ENCODE peak calls at places on chromosomes 3 and 15, in nine cellular contexts. E is CD4-positive, CD25-positive, alpha-beta regulatory T cell; L is IMR-90; P is HepG2; I is A673; Q is neuronal stem cell; N is uterus; Z is kidney epithelial cell; H is fibroblast of lung. M is an unnamed sample.

GRCh38 chr15:85615930-85616329 is 178.8 kb downstream of the KLHL25 start:
- DNase-seq in H (peak; percentile 50), L (peak; percentile 52), P (peak; percentile 43), Z (no peak), N (no peak), Q (no peak), E (no peak), I (peak; percentile 63), M (no peak)

GRCh38 chr15:84828433-84828908 is 11.3 kb downstream of the ALPK3 start:
- DNase-seq in H (no peak), E (no peak), P (no peak), Q (no peak), N (peak; percentile 40), L (no peak), Z (no peak), I (no peak), M (no peak)

GRCh38 chr3:102235679-102236078 is 199.1 kb upstream of the ZPLD1 start:
- DNase-seq in P (peak; percentile 11), Q (no peak), Z (no peak), E (peak; percentile 6), I (peak; percentile 33), N (no peak), L (peak; percentile 27), H (no peak), M (no peak)

GRCh38 chr15:64019764-64020163 is 26.5 kb downstream of the DAPK2 start:
- DNase-seq in I (no peak), P (peak; percentile 64), L (no peak), E (no peak), N (no peak), Z (no peak), H (peak; percentile 20), Q (no peak), M (no peak)

GRCh38 chr15:38563723-38564519 is 693 bp downstream of the RASGRP1 start:
- DNase-seq in H (peak; percentile 37), Z (no peak), Q (peak; percentile 57), L (peak; percentile 35), I (peak; percentile 48), P (no peak), E (peak; percentile 78), N (peak; percentile 52), M (no peak)

GRCh38 chr3:14587733-14588360 is 47.7 kb upstream of the GRIP2 start:
- DNase-seq in P (peak; percentile 55), Q (no peak), H (peak; percentile 26), I (no peak), Z (no peak), E (no peak), N (no peak), L (peak; percentile 58), M (no peak)

GRCh38 chr15:51390239-51390931 is 48.9 kb downstream of the GLDN start:
- DNase-seq in I (no peak), Z (no peak), E (no peak), L (no peak), Q (no peak), H (no peak), N (no peak), P (no peak), M (no peak)

GRCh38 chr3:51620543-51620942 is 50.5 kb upstream of the TEX264 start:
- DNase-seq in I (no peak), E (no peak), H (peak; percentile 62), N (no peak), Z (no peak), Q (no peak), P (peak; percentile 25), L (peak; percentile 83), M (no peak)

GRCh38 chr3:197796087-197796486 is 5.0 kb downstream of the LRCH3 start:
- DNase-seq in N (no peak), E (no peak), H (no peak), L (no peak), Z (no peak), I (no peak), Q (no peak), P (no peak), M (no peak)

GRCh38 chr3:197800379-197800778 is 9.3 kb downstream of the LRCH3 start:
- DNase-seq in N (no peak), P (no peak), E (no peak), H (peak; percentile 50), I (no peak), Z (no peak), L (peak; percentile 80), Q (no peak), M (no peak)

GRCh38 chr3:197798863-197799262 is 7.8 kb downstream of the LRCH3 start:
- DNase-seq in E (no peak), Z (no peak), H (no peak), L (no peak), P (no peak), N (no peak), Q (no peak), I (no peak), M (no peak)

GRCh38 chr3:197802505-197803459 is 11.7 kb downstream of the LRCH3 start:
- DNase-seq in E (no peak), P (no peak), Z (no peak), H (no peak), I (peak; percentile 30), N (no peak), L (no peak), Q (no peak), M (no peak)

DNA sequence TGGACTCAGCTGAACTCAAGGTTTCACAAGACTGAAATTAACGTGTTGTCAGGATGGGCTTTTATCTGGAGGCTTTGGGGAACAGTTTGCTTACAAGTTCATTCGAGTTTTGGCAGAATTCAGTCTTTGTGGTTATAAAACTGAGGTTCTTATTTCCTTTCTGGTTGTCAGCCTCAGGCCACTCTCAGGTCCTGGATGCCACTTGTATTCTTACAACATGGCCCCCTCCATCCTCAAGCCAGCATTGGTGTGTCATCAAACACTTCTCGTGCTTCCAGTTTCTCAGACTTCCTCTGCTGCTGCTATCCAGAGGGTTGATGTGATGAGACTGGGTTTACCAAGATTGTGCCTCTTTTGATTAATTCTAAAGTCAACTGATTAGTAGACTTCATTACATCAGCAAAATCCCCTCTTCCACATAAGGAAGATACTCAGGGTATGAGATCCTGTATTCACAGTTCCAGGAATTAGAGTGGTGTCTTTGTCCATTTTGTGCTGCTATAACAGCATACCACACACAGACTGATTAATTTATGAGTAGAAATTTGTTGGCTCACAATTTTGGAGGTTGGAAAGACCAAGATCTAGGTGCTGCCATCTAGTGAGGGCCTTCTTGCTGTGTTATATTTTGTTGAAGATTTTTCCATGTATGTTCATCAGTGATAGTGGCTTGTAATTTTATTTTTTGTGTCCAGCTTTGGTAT is 10.9 kb downstream of the LRCH3 start:
- DNase-seq in P (no peak), N (no peak), Q (no peak), E (no peak), Z (no peak), I (peak; percentile 67), L (peak; percentile 51), H (peak; percentile 54), M (peak; percentile 39)
- H3K4me3 ChIP-seq in P (no peak overlapping the region), N (no peak overlapping the region), Q (no peak overlapping the region), E (no peak overlapping the region), Z (no peak overlapping the region), I (no peak overlapping the region), L (no peak overlapping the region), H (no peak overlapping the region), M (no peak overlapping the region)

GRCh38 chr3:190539526-190539925 is 25.6 kb downstream of the IL1RAP start:
- DNase-seq in N (no peak), P (no peak), H (no peak), I (no peak), E (no peak), L (no peak), Z (no peak), Q (no peak), M (no peak)
- H3K27me3 ChIP-seq in N (no peaks in the 10 kb centered on the region), P (no peaks in the 10 kb centered on the region), H (no peaks in the 10 kb centered on the region), I (no peaks in the 10 kb centered on the region), E (no peaks in the 10 kb centered on the region), L (no peaks in the 10 kb centered on the region), Z (no peaks in the 10 kb centered on the region), Q (no peaks in the 10 kb centered on the region), M (no peaks in the 10 kb centered on the region)

GRCh38 chr3:100562224-100562857 is 47.1 kb upstream of the ADGRG7 start:
- DNase-seq in L (no peak), P (no peak), N (no peak), Z (no peak), H (no peak), E (no peak), Q (no peak), I (no peak), M (peak; percentile 21)

GRCh38 chr3:100560426-100560825 is 49.0 kb upstream of the ADGRG7 start:
- DNase-seq in E (no peak), P (no peak), Q (no peak), L (peak; percentile 42), H (no peak), Z (no peak), N (no peak), I (no peak), M (no peak)

GRCh38 chr3:100563652-100564215 is 45.7 kb upstream of the ADGRG7 start:
- DNase-seq in Q (no peak), H (no peak), E (no peak), N (no peak), P (no peak), Z (no peak), I (no peak), L (no peak), M (no peak)

GRCh38 chr3:100563228-100563627 is 46.2 kb upstream of the ADGRG7 start:
- DNase-seq in H (no peak), N (no peak), Z (no peak), E (no peak), P (no peak), L (no peak), I (no peak), Q (no peak), M (no peak)

DNA sequence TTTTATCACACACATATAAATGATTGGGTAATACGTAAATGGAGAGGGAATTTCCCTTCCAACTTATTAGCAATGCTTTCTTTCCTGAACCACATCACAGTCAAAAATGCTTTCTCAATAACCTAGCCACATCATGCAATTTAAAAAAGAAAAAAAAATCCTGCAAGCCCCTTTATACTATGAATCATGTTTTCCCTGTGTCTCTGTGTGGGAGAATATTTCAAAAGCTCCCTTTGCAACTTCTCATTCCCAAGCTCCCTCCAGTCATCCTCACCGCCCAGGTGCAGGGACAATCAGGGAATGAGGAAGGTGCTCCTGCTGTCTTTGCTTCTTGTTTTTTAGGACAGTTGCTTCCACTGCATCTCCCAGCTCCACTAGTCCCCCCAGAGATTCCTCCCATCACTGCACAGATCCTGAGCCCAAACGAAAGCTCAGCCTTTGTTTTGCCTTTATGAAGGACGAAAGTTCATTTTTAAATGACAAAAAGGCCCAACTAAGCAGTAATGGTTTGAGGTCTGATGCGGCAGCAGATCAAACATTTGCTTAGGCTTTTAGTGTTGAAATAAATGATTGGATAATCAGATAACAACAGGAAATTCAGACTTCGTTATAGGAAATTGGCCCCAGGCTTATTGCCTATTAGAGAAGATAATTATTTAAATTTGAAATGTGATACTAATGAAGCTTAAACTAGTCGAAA is 47.8 kb upstream of the ADGRG7 start:
- DNase-seq in I (peak; percentile 75), Z (no peak), E (no peak), L (peak; percentile 86), Q (no peak), H (peak; percentile 78), P (no peak), N (peak; percentile 19), M (peak; percentile 68)
- H3K4me3 ChIP-seq in I (peak overlapping the region; percentile 13), Z (no peak overlapping the region), E (no peak overlapping the region), L (no peak overlapping the region), Q (no peak overlapping the region), H (no peak overlapping the region), P (no peak overlapping the region), N (no peak overlapping the region), M (no peak overlapping the region)

DNA sequence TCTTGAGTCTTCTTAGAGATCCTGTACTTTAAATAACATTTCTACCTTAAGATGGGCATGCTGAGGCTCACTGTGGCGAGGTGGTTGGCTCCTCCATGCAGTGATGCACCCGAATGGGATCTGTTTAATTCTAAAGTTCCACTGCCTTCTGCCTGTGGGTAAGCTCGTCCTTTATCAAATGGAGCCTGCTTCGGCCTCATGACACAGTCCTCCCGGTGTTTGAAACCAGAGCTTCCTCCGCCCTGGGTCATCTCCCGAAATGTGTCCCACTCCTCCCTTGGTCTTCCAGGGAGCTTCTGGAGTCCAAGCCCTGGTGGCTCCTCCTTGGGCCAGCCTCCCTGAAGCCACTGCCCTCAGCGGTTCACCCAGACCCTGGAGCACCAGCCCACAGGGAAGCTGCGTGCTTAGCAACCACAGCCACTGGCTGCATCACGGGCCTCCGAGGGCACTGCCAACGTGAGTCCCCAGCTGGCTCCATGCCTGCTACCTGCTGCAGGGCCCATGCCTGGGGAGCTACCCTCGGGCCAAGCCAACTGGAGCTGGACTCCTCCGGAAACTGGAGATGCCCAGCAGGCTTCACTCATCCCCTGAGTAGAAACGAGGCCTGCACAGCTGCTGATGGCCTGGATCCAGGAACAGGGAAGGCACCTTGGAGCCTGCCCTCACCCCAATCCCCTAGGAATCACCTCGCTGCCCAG is 3.3 kb downstream of the RHCG start:
- DNase-seq in H (no peak), P (no peak), Q (no peak), N (no peak), L (no peak), Z (no peak), E (no peak), I (no peak), M (no peak)
- H3K27me3 ChIP-seq in H (peaks cover 23% of the 10 kb centered on the region), P (peaks cover 8% of the 10 kb centered on the region), Q (peaks cover 8% of the 10 kb centered on the region), N (no peaks in the 10 kb centered on the region), L (peaks cover 56% of the 10 kb centered on the region), Z (peaks cover 47% of the 10 kb centered on the region), E (peaks cover 18% of the 10 kb centered on the region), I (peaks cover 9% of the 10 kb centered on the region), M (peaks cover 40% of the 10 kb centered on the region)